ENCODE peak calls at places on chromosomes 3 and 15, in six cellular contexts. P is Panc1, B is thoracic aorta, Z is psoas muscle, U is body of pancreas, K is breast epithelium. I is an unnamed sample. For H3K36me3 and H3K27me3, the result is how much of the 10 kb centered on the place peaks cover.

GRCh38 chr3:115251509-115251908 is 104.4 kb upstream of the ZBTB20 start:
- DNase-seq in P (no peak), B (no peak), Z (no peak), U (no peak), K (no peak), I (no peak)

GRCh38 chr3:120678331-120678845 is 3.7 kb downstream of the HGD start:
- DNase-seq in P (no peak), B (no peak), Z (no peak), U (peak), K (no peak), I (peak)

GRCh38 chr3:98901032-98901464 is 447 bp downstream of the DCBLD2 start:
- DNase-seq in P (no peak), B (no peak), Z (peak), U (peak), K (no peak), I (no peak)

GRCh38 chr3:123799544-123800351 is 84.4 kb downstream of the MYLK start:
- DNase-seq in P (no peak), B (no peak), Z (peak), U (no peak), K (no peak), I (peak)

GRCh38 chr3:123658118-123658859 is 73.4 kb upstream of the HACD2 start:
- DNase-seq in P (no peak), B (peak), Z (peak), U (peak), K (no peak), I (no peak)

GRCh38 chr3:69914395-69914794 is 85.1 kb upstream of the SAMMSON start:
- DNase-seq in P (no peak), B (no peak), Z (no peak), U (no peak), K (no peak), I (peak)

GRCh38 chr15:74252291-74253080 is 16.4 kb downstream of the CCDC33 start:
- DNase-seq in P (no peak), B (no peak), Z (no peak), U (peak), K (no peak), I (no peak)

GRCh38 chr3:71008350-71008923 is 575.1 kb downstream of the FOXP1 start:
- DNase-seq in P (no peak), B (no peak), Z (no peak), U (no peak), K (no peak), I (no peak)

GRCh38 chr3:19934098-19934566 is at the start of gene EFHB:
- DNase-seq in P (no peak), B (no peak), Z (no peak), U (peak), K (no peak), I (no peak)

GRCh38 chr3:172709776-172710708 is 825 bp downstream of the NCEH1 start:
- DNase-seq in P (no peak), B (no peak), Z (peak), U (peak), K (peak), I (no peak)

GRCh38 chr15:82021992-82022391 is 23.8 kb downstream of the MEX3B start:
- DNase-seq in P (no peak), B (no peak), Z (no peak), U (peak), K (no peak), I (no peak)

GRCh38 chr3:122926322-122926721 is 101.2 kb downstream of the SEMA5B start:
- DNase-seq in P (no peak), B (no peak), Z (no peak), U (no peak), K (no peak), I (no peak)

GRCh38 chr3:52062499-52062898 is 6.1 kb upstream of the DUSP7 start:
- DNase-seq in P (no peak), B (peak), Z (peak), U (peak), K (no peak), I (peak)

GRCh38 chr3:189937302-189938255 is 183.1 kb downstream of the P3H2 start:
- DNase-seq in P (peak), B (no peak), Z (no peak), U (no peak), K (no peak), I (peak)

DNA sequence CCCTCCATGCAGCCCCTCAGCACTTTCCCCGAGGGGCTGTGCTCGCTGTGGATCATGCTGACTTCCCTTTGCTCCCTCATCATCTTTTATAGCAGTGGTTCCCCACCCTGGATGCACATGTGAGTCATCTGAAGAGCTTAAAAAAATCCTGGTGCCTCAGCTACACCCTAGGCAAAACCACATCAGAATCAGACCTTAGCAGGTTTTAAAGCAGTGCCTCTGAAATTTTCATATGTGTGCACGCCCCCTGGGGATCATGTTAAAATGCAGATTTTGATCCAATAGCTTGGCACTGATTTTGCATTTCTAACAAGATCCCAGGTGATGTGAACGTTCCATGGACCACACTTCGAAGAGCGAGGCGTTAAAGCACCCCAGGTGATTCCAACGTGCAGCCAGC is 50.9 kb downstream of the FEM1B start:
- DNase-seq in P (no peak), B (no peak), Z (no peak), U (no peak), K (no peak), I (no peak)
- H3K36me3 ChIP-seq in P (under half), B (half or more), Z (under half), U (under half), K (under half), I (under half)

DNA sequence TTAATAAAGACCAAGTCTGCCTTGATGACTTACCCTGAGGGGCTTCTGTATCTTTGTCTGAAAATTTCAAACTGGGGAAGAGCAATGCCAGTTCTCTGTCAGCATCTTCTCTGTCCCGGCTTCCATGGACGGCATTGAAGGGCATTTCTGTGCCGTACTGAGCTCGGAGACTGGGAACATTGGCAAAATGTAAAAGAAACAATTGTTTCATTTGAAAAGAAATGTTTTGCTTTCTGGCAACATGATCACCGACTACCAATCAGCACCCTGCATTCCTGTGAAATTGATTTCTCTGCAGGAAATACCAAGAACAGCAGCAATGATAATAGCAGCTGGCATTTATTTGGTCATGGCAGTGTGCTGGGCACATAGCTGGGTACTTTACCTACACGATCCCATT is 26.2 kb downstream of the NME9 start:
- DNase-seq in P (no peak), B (no peak), Z (no peak), U (no peak), K (no peak), I (no peak)
- H3K4me3 ChIP-seq in P (no peak), B (no peak), Z (no peak), U (no peak), K (no peak), I (no peak)

DNA sequence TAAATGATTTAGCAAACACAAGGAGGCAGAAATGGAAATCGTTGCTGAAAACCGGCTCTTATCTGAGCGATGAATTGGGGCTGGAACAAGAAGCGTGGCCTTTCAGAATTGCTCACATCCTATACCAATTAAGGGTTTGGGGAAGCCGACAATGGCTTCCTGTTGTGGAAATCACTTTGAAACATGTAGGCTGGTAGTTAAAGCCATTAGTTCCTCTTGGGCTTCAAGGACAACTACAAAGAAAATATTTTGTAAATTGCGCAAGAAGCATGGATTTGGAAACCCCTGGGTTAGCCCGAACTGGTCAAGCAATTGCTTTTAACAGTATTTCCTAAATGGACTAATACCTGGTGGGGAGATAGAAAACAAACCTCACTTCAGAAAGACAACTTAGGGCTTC is 182.4 kb downstream of the ADAMTS9 start:
- DNase-seq in P (no peak), B (no peak), Z (no peak), U (no peak), K (no peak), I (no peak)
- H3K27me3 ChIP-seq in P (under half), B (under half), Z (under half), U (under half), K (under half), I (under half)

DNA sequence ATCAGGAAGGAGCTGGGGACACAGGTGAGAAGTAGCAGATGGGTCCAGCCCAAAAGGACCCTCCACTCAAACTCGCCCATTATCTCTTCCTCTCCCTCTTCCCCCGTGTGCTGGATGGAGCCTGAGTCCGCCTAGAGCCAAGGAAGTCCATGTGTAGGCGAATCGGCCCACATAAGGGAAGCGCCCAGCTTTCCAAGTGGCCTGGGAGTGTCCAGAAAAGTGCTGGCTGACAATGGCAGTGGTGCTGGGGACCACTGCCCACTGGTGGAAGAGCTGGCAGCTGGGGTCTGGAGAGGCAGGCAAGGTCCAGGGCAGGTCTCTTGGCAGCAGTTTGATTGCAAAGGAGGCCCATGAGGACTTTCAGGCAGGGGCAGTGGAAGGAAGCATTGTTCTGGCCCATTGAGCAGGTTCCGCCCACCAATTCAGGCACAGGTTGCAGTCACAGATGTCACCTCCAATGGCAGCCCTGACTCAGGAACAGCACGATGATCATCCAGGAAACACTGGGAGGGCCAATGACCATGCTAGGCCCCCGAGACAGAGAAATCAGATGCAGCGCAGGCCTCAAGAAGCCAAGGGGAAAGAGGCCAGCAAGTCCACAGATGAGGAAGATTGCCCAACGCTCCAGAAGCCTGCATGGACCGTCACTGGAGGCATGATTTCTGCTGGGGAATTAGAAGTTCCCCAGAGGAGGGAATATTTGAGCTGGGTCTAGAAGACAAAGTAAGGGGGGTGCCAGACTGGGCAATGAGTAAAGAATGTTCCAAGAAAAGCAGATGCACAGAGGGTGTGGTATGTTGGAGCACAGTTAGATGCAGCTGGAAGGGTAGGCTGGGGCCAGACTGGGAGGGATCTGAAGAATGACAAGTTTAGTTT is 3.0 kb downstream of the MFGE8 start:
- DNase-seq in P (no peak), B (no peak), Z (peak), U (peak), K (no peak), I (no peak)
- H3K36me3 ChIP-seq in P (under half), B (under half), Z (under half), U (under half), K (under half), I (under half)

GRCh38 chr15:51349156-51349844 is 7.8 kb downstream of the GLDN start:
- DNase-seq in P (no peak), B (no peak), Z (no peak), U (no peak), K (no peak), I (no peak)
- H3K4me3 ChIP-seq in P (no peak), B (peak), Z (no peak), U (no peak), K (no peak), I (no peak)

DNA sequence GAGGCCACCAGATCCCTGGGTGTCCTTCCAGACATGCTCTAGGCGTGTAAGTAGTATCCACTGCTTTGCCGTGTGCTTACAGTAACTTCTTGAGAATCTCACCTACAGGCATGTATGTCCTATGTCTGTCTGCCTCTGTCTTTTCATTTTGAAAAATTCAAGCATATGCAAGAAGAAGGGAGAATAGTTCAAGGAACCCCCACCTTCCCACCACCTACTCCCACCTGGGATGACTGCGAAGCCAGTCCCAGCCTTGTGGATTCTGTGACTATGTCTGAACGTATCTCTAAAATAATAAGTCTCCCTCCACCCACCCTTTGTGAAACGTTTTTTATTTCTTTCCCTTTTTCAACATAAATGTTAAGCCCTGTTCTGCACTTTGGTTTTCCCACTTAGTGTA is 15.0 kb downstream of the CHST13 start:
- DNase-seq in P (no peak), B (no peak), Z (no peak), U (no peak), K (no peak), I (no peak)
- H3K27me3 ChIP-seq in P (under half), B (under half), Z (under half), U (under half), K (under half), I (under half)

GRCh38 chr3:14285526-14285925 is 106.9 kb downstream of the LSM3 start:
- DNase-seq in P (no peak), B (no peak), Z (no peak), U (peak), K (no peak), I (no peak)
- H3K36me3 ChIP-seq in P (under half), B (under half), Z (under half), U (under half), K (under half), I (under half)

DNA sequence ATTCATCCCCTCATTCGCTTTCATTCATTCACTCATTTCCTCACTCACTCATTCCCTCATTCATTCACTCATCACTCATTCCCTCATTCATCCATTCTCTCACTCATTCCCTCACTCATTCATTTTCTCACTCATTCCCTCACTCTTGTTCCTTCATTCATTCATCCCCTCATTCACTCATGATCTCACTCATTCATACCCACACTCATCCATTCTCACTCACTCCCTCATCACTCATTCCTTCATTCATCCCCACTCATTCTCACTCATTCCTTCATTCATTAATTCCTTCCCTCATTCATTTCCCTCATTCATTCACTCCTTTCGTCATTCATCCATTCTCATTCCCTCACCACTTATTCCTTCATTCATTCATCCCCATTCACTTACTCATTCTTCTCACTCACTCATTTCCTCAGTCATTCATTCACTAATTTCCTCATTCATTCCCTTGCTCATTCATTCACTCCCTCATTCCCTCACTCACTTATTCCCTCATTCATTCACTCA is 14.5 kb downstream of the ABTB1 start:
- DNase-seq in P (no peak), B (no peak), Z (no peak), U (no peak), K (no peak), I (no peak)
- H3K4me3 ChIP-seq in P (no peak), B (no peak), Z (no peak), U (no peak), K (no peak), I (no peak)

DNA sequence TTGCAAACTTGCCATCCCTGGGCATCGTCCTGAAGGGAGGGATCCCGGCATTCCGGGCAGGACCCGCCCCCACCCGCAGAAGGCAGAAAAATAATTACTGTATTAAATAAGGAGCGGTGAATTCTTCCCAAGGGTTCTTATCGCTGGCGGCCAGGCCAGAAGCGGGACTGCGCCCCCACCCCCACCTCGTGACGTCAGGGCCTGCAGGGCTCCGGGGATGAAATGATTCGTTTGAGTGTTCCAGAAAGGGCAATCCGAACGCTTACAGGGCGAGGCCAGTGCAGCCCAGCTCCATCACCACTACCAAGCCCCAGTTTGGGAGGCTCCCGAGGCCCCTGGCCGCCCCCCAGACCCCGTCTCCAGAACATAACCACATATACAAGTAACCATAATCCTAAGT is 8.6 kb downstream of the SOX2 start:
- DNase-seq in P (no peak), B (no peak), Z (no peak), U (no peak), K (no peak), I (no peak)
- H3K27me3 ChIP-seq in P (under half), B (under half), Z (under half), U (under half), K (half or more), I (half or more)

I was measured in kidney epithelial cell.